ENCODE peak calls at places on chromosomes 5 and 9, in ten cellular contexts. Y is stimulated activated CD4-positive, alpha-beta T cell treated with anti-CD3 and anti-CD28 coated beads, Interleukin-2, amount 100 ng/mL, for 48 hours; P is HCT116; U is left ventricle myocardium inferior; X is coronary artery; O is T-helper 1 cell; E is right cardiac atrium; Z is iris pigment epithelial cell; T is thoracic aorta; I is stimulated activated CD8-positive, alpha-beta memory T cell treated with anti-CD3 and anti-CD28 coated beads, Interleukin-15, amount 100 ng/mL, for 1 hour. L is an unnamed sample.

GRCh38 chr9:126857261-126857960 is 3.0 kb upstream of the ZBTB34 start:
- DNase-seq in Y (no peak), P (no peak), U (no peak), X (no peak), O (no peak), E (no peak), Z (no peak), T (no peak), I (no peak), L (no peak)

GRCh38 chr9:114370985-114371335 is 16.8 kb downstream of the AKNA start:
- DNase-seq in Y (no peak), P (no peak), U (no peak), X (no peak), O (no peak), E (no peak), Z (no peak), T (no peak), I (no peak), L (no peak)

GRCh38 chr9:134618823-134619454 is 22.7 kb upstream of the COL5A1 start:
- DNase-seq in Y (no peak), P (no peak), U (no peak), X (peak), O (no peak), E (no peak), Z (no peak), T (no peak), I (no peak), L (no peak)

GRCh38 chr9:121652037-121652837 is 803 bp downstream of the DAB2IP start:
- DNase-seq in Y (no peak), P (no peak), U (peak), X (no peak), O (no peak), E (peak), Z (no peak), T (no peak), I (no peak), L (peak)

GRCh38 chr9:79428422-79428821 is 143.3 kb upstream of the TLE4 start:
- DNase-seq in Y (no peak), P (no peak), U (no peak), X (no peak), O (no peak), E (no peak), Z (no peak), T (no peak), I (no peak), L (no peak)

GRCh38 chr9:129988607-129989361 is 54.2 kb downstream of the FNBP1 start:
- DNase-seq in Y (no peak), P (no peak), U (no peak), X (no peak), O (no peak), E (no peak), Z (no peak), T (no peak), I (no peak), L (no peak)

GRCh38 chr9:650362-650761 is 191.1 kb upstream of the DMRT1 start:
- DNase-seq in Y (no peak), P (no peak), U (no peak), X (no peak), O (no peak), E (no peak), Z (peak), T (no peak), I (no peak), L (no peak)

GRCh38 chr5:72034710-72035109 is 72.6 kb upstream of the MAP1B start:
- DNase-seq in Y (no peak), P (no peak), U (no peak), X (no peak), O (no peak), E (no peak), Z (no peak), T (no peak), I (no peak), L (no peak)

GRCh38 chr5:108379722-108380530 is 2.0 kb downstream of the FBXL17 start:
- DNase-seq in Y (no peak), P (no peak), U (no peak), X (no peak), O (no peak), E (no peak), Z (peak), T (no peak), I (no peak), L (no peak)

GRCh38 chr9:98326402-98327248 is 71.2 kb upstream of the TBC1D2 start:
- DNase-seq in Y (no peak), P (no peak), U (no peak), X (no peak), O (no peak), E (no peak), Z (peak), T (no peak), I (no peak), L (no peak)

GRCh38 chr5:66582499-66582898 is 13.7 kb upstream of the MAST4 start:
- DNase-seq in Y (no peak), P (no peak), U (no peak), X (no peak), O (no peak), E (no peak), Z (no peak), T (no peak), I (no peak), L (no peak)

GRCh38 chr9:109498195-109499060 is at the start of gene PTPN3:
- DNase-seq in Y (no peak), P (no peak), U (no peak), X (no peak), O (no peak), E (no peak), Z (peak), T (no peak), I (no peak), L (peak)

GRCh38 chr5:147387109-147387508 is 122.8 kb downstream of the DPYSL3 start:
- DNase-seq in Y (no peak), P (no peak), U (no peak), X (no peak), O (no peak), E (no peak), Z (no peak), T (no peak), I (no peak), L (no peak)

GRCh38 chr9:90925581-90926257 is 124.1 kb downstream of the SYK start:
- DNase-seq in Y (no peak), P (no peak), U (no peak), X (no peak), O (no peak), E (no peak), Z (peak), T (no peak), I (no peak), L (no peak)

GRCh38 chr9:4375424-4376195 is 75.7 kb upstream of the GLIS3 start:
- DNase-seq in Y (no peak), P (peak), U (no peak), X (no peak), O (no peak), E (no peak), Z (peak), T (no peak), I (no peak), L (no peak)

GRCh38 chr9:76725181-76725580 is 39.1 kb upstream of the PCA3 start:
- DNase-seq in Y (no peak), P (no peak), U (no peak), X (no peak), O (no peak), E (no peak), Z (no peak), T (no peak), I (no peak), L (no peak)

GRCh38 chr5:178234753-178235599 is 2.4 kb upstream of the PHYKPL start:
- DNase-seq in Y (peak), P (peak), U (peak), X (no peak), O (no peak), E (peak), Z (peak), T (no peak), I (peak), L (peak)